ENCODE peak calls at places on chromosomes 7 and 10, in five cellular contexts. One of them, this sample, is unnamed.

GRCh38 chr7:20141666-20142065 is 75.5 kb downstream of the MACC1 start:
- DNase-seq in astrocyte of the spinal cord: peak
- DNase-seq in fibroblast of mammary gland: no peak
- DNase-seq in cardiac fibroblast: peak
- DNase-seq in IMR-90: peak
- DNase-seq in this sample: no peak

GRCh38 chr10:110568055-110568735 is 700 bp downstream of the SMC3 start:
- DNase-seq in astrocyte of the spinal cord: peak
- DNase-seq in fibroblast of mammary gland: no peak
- DNase-seq in cardiac fibroblast: peak
- DNase-seq in IMR-90: no peak
- DNase-seq in this sample: peak

GRCh38 chr10:132878730-132879407 is 63.5 kb downstream of the CFAP46 start:
- DNase-seq in astrocyte of the spinal cord: no peak
- DNase-seq in fibroblast of mammary gland: peak
- DNase-seq in cardiac fibroblast: no peak
- DNase-seq in IMR-90: no peak
- DNase-seq in this sample: no peak

GRCh38 chr10:131997366-131998049 is 15.8 kb upstream of the BNIP3 start:
- DNase-seq in astrocyte of the spinal cord: peak
- DNase-seq in fibroblast of mammary gland: peak
- DNase-seq in cardiac fibroblast: peak
- DNase-seq in IMR-90: peak
- DNase-seq in this sample: peak

GRCh38 chr7:112869111-112869774 is 79.0 kb upstream of the TMEM168 start:
- DNase-seq in astrocyte of the spinal cord: peak
- DNase-seq in fibroblast of mammary gland: peak
- DNase-seq in cardiac fibroblast: peak
- DNase-seq in IMR-90: peak
- DNase-seq in this sample: peak

GRCh38 chr10:88913157-88913556 is 33.1 kb downstream of the STAMBPL1 start:
- DNase-seq in astrocyte of the spinal cord: no peak
- DNase-seq in fibroblast of mammary gland: peak
- DNase-seq in cardiac fibroblast: peak
- DNase-seq in IMR-90: peak
- DNase-seq in this sample: peak

GRCh38 chr7:125651823-125652528 is 722.4 kb upstream of the POT1 start:
- DNase-seq in astrocyte of the spinal cord: no peak
- DNase-seq in fibroblast of mammary gland: no peak
- DNase-seq in cardiac fibroblast: no peak
- DNase-seq in IMR-90: no peak
- DNase-seq in this sample: no peak

GRCh38 chr10:132810807-132811700 is 25.1 kb upstream of the NKX6-2 start:
- DNase-seq in astrocyte of the spinal cord: no peak
- DNase-seq in fibroblast of mammary gland: no peak
- DNase-seq in cardiac fibroblast: no peak
- DNase-seq in IMR-90: no peak
- DNase-seq in this sample: no peak

DNA sequence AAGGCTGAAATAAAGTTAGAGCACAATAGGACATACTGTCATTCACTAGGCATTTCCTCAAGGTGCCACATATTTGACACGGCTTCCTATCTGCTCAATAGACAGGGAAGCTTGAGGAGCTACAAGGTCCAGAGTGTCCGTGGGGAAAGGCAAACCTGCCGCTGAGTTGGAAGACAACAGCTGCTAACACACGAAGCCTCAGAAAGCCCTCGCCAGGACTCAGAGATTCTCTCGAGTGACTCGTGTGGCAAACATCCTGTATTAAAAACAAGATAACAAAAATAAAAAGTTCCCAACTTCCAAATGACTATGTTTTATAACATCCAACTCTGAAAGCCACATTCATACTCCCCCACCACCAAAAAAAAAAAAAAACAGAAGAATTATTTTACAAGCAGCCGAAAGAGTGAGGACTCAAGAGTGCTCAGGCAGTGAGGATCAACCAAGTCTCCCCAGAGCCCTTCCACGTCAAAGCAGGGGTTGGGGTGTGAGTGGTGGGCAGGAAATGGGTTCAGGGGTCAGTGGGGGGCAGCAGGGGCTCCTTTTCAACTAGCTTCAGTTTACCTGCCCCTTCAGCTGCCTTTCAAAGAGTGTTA is 67.6 kb downstream of the STK17A start:
- DNase-seq in astrocyte of the spinal cord: peak
- DNase-seq in fibroblast of mammary gland: peak
- DNase-seq in cardiac fibroblast: peak
- DNase-seq in IMR-90: peak
- DNase-seq in this sample: peak
- H3K4me3 ChIP-seq in astrocyte of the spinal cord: no peak
- H3K4me3 ChIP-seq in fibroblast of mammary gland: no peak
- H3K4me3 ChIP-seq in cardiac fibroblast: no peak
- H3K4me3 ChIP-seq in IMR-90: no peak
- H3K4me3 ChIP-seq in this sample: no peak

GRCh38 chr7:93931655-93932054 is 10.1 kb downstream of the GNG11 start:
- DNase-seq in astrocyte of the spinal cord: no peak
- DNase-seq in fibroblast of mammary gland: no peak
- DNase-seq in cardiac fibroblast: no peak
- DNase-seq in IMR-90: no peak
- DNase-seq in this sample: no peak
- H3K4me3 ChIP-seq in astrocyte of the spinal cord: no peak
- H3K4me3 ChIP-seq in fibroblast of mammary gland: no peak
- H3K4me3 ChIP-seq in cardiac fibroblast: no peak
- H3K4me3 ChIP-seq in IMR-90: no peak
- H3K4me3 ChIP-seq in this sample: no peak

DNA sequence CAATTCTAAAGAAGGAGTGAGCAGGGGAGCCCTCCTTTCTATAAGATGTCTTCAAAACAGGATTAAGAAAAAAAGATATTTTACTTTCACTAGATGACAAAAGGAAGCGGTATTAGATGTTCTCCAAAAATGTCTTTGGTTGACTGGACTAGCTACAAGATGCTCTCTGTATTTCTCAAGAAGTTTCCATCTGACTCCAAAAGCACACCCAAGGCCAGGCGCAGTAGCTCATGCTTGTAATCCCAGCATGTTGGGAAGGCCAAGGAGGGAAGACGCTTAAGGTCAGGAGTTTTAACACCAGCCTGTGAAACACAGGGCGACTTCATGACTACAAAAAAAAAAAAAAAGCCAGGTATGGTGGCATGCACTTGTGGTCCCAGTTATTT is 84.5 kb downstream of the PIP4K2A start:
- DNase-seq in astrocyte of the spinal cord: no peak
- DNase-seq in fibroblast of mammary gland: no peak
- DNase-seq in cardiac fibroblast: no peak
- DNase-seq in IMR-90: no peak
- DNase-seq in this sample: no peak
- H3K4me3 ChIP-seq in astrocyte of the spinal cord: no peak
- H3K4me3 ChIP-seq in fibroblast of mammary gland: no peak
- H3K4me3 ChIP-seq in cardiac fibroblast: no peak
- H3K4me3 ChIP-seq in IMR-90: no peak
- H3K4me3 ChIP-seq in this sample: no peak

DNA sequence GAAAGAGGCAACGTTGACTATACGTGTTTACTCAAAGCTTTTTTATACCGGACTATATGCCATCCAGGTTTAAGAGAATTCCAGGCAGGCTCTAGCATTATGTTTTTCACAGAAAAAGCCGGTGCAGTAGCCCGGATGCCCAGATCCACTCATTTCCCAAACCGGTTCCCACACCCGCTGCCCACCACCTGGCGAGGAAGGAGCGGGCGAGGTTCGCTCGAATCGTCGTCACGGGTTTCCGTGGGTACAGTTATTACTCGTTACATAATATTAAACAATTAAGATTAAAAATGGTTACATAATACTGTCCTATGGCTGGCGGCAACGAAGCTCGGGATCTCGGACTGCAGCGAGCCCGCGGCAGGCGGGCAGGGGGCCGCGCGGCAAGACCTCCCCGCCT is 802 bp downstream of the GRB10 start:
- DNase-seq in astrocyte of the spinal cord: no peak
- DNase-seq in fibroblast of mammary gland: no peak
- DNase-seq in cardiac fibroblast: no peak
- DNase-seq in IMR-90: no peak
- DNase-seq in this sample: no peak
- H3K4me3 ChIP-seq in astrocyte of the spinal cord: no peak
- H3K4me3 ChIP-seq in fibroblast of mammary gland: no peak
- H3K4me3 ChIP-seq in cardiac fibroblast: no peak
- H3K4me3 ChIP-seq in IMR-90: no peak
- H3K4me3 ChIP-seq in this sample: no peak

GRCh38 chr7:151012921-151013347 is 11.4 kb downstream of the ATG9B start:
- DNase-seq in astrocyte of the spinal cord: peak
- DNase-seq in fibroblast of mammary gland: peak
- DNase-seq in cardiac fibroblast: peak
- DNase-seq in IMR-90: no peak
- DNase-seq in this sample: no peak
- H3K4me3 ChIP-seq in astrocyte of the spinal cord: no peak
- H3K4me3 ChIP-seq in fibroblast of mammary gland: no peak
- H3K4me3 ChIP-seq in cardiac fibroblast: no peak
- H3K4me3 ChIP-seq in IMR-90: no peak
- H3K4me3 ChIP-seq in this sample: no peak

This sample was measured in fibroblast of villous mesenchyme.